ENCODE peak calls at places on chromosome 2, in ten cellular contexts. K is right cardiac atrium, C is SHP77, T is HAP-1, R is A549, A is C1 segment of cervical spinal cord, S is RPMI7951, X is left colon, B is LoVo, Z is NCI-H774. N is an unnamed sample.

GRCh38 chr2:3485166-3485565 is 34.2 kb downstream of the ADI1 start:
- DNase-seq in K (no peak), C (no peak), T (no peak), R (no peak), A (no peak), S (no peak), X (no peak), B (no peak), Z (no peak), N (no peak)

GRCh38 chr2:230913406-230913805 is 11.6 kb downstream of the GPR55 start:
- DNase-seq in K (no peak), C (no peak), T (peak), R (peak), A (no peak), S (peak), X (peak), B (no peak), Z (no peak), N (no peak)

GRCh38 chr2:171160119-171160629 is 519 bp downstream of the TLK1 start:
- DNase-seq in K (peak), C (no peak), T (peak), R (peak), A (peak), S (peak), X (peak), B (peak), Z (peak), N (peak)

GRCh38 chr2:61811821-61812220 is 42.0 kb downstream of the FAM161A start:
- DNase-seq in K (no peak), C (no peak), T (no peak), R (no peak), A (no peak), S (no peak), X (no peak), B (no peak), Z (no peak), N (no peak)

GRCh38 chr2:45814951-45815621 is 163.6 kb downstream of the PRKCE start:
- DNase-seq in K (no peak), C (no peak), T (peak), R (no peak), A (no peak), S (no peak), X (no peak), B (no peak), Z (no peak), N (no peak)

GRCh38 chr2:126887506-126887905 is 11.2 kb upstream of the TEX51 start:
- DNase-seq in K (no peak), C (no peak), T (no peak), R (no peak), A (no peak), S (no peak), X (no peak), B (no peak), Z (no peak), N (no peak)

GRCh38 chr2:118720866-118721265 is 126.6 kb downstream of the EN1 start:
- DNase-seq in K (no peak), C (no peak), T (no peak), R (no peak), A (no peak), S (no peak), X (no peak), B (no peak), Z (no peak), N (no peak)

GRCh38 chr2:84386326-84386995 is 72.6 kb downstream of the SUCLG1 start:
- DNase-seq in K (no peak), C (no peak), T (peak), R (no peak), A (no peak), S (no peak), X (no peak), B (no peak), Z (no peak), N (no peak)

GRCh38 chr2:159111346-159111922 is 143.0 kb downstream of the TANC1 start:
- DNase-seq in K (no peak), C (no peak), T (no peak), R (no peak), A (no peak), S (no peak), X (no peak), B (no peak), Z (no peak), N (no peak)

GRCh38 chr2:105789745-105790466 is 45.2 kb downstream of the NCK2 start:
- DNase-seq in K (no peak), C (no peak), T (no peak), R (no peak), A (no peak), S (peak), X (peak), B (no peak), Z (no peak), N (no peak)

GRCh38 chr2:77604953-77605947 is 83.1 kb upstream of the LRRTM4 start:
- DNase-seq in K (no peak), C (no peak), T (no peak), R (no peak), A (no peak), S (no peak), X (no peak), B (peak), Z (no peak), N (no peak)

GRCh38 chr2:47088371-47089082 is 66.6 kb downstream of the STPG4 start:
- DNase-seq in K (no peak), C (no peak), T (no peak), R (no peak), A (no peak), S (peak), X (no peak), B (peak), Z (no peak), N (no peak)

GRCh38 chr2:112830469-112830868 is 6.1 kb downstream of the IL1B start:
- DNase-seq in K (no peak), C (no peak), T (no peak), R (no peak), A (no peak), S (no peak), X (no peak), B (no peak), Z (no peak), N (no peak)

GRCh38 chr2:185583058-185583816 is 155.4 kb upstream of the FSIP2 start:
- DNase-seq in K (no peak), C (peak), T (no peak), R (peak), A (no peak), S (peak), X (no peak), B (peak), Z (no peak), N (no peak)

N was measured in pancreas.